ENCODE peak calls at places on chromosomes 13 and 19, in eight cellular contexts. H is AG10803; A is NCI-H2081; I is effector CD8-positive, alpha-beta T cell; L is iPS DF 6.9; O is naive thymus-derived CD8-positive, alpha-beta T cell; M is activated CD4-positive, alpha-beta T cell treated with anti-CD3 and anti-CD28 coated beads, Interleukin-2, amount 10 ng/mL, durations not matched to agents 7 days and 5 days; E is NCI-H1436. J is an unnamed sample.

GRCh38 chr19:12093777-12094176 is 29.2 kb downstream of the ZNF844 start:
- DNase-seq in I (no peak), E (no peak), O (no peak), L (no peak), H (no peak), M (no peak), A (no peak), J (no peak)

GRCh38 chr19:12783849-12784393 is 7.4 kb upstream of the JUNB start:
- DNase-seq in A (no peak), I (no peak), H (no peak), O (no peak), M (no peak), L (no peak), E (no peak), J (no peak)

GRCh38 chr19:16383584-16384161 is 59.0 kb downstream of the KLF2 start:
- DNase-seq in M (no peak), I (no peak), E (no peak), A (no peak), H (no peak), O (no peak), L (no peak), J (no peak)

GRCh38 chr19:16899566-16900075 is 10.8 kb downstream of the F2RL3 start:
- DNase-seq in H (peak; percentile 25), O (peak; percentile 9), I (no peak), M (peak; percentile 46), L (peak; percentile 37), E (no peak), A (no peak), J (no peak)

GRCh38 chr19:38949580-38950367 is 19.0 kb downstream of the MRPS12 start:
- DNase-seq in M (peak; percentile 81), O (peak; percentile 78), A (peak; percentile 64), H (peak; percentile 44), L (peak; percentile 95), E (no peak), I (peak; percentile 67), J (peak; percentile 16)

GRCh38 chr19:4586691-4587090 is 27.2 kb upstream of the SEMA6B start:
- DNase-seq in M (no peak), A (no peak), L (no peak), I (no peak), E (no peak), O (no peak), H (no peak), J (no peak)

GRCh38 chr13:28031220-28031903 is 42.9 kb upstream of the URAD start:
- DNase-seq in A (no peak), L (no peak), I (no peak), E (no peak), H (no peak), M (no peak), O (no peak), J (no peak)

GRCh38 chr13:75792526-75793187 is 156.5 kb downstream of the LMO7 start:
- DNase-seq in A (no peak), I (no peak), E (no peak), O (no peak), M (no peak), H (peak; percentile 53), L (no peak), J (no peak)

GRCh38 chr13:97574926-97575325 is 141.0 kb downstream of the RAP2A start:
- DNase-seq in L (peak; percentile 22), E (peak; percentile 24), A (peak; percentile 10), H (peak; percentile 25), I (no peak), M (peak; percentile 10), O (no peak), J (no peak)

GRCh38 chr13:49637989-49638388 is 9.7 kb downstream of the ARL11 start:
- DNase-seq in M (no peak), H (no peak), E (no peak), L (no peak), A (no peak), I (no peak), O (no peak), J (no peak)

GRCh38 chr19:48780684-48781391 is 25.5 kb downstream of the FGF21 start:
- DNase-seq in I (no peak), M (no peak), E (no peak), L (no peak), A (no peak), H (peak; percentile 9), O (no peak), J (no peak)

GRCh38 chr19:47623921-47624391 is 15.0 kb downstream of the BICRA start:
- DNase-seq in H (no peak), O (no peak), M (no peak), L (no peak), E (no peak), I (no peak), A (no peak), J (no peak)

GRCh38 chr19:12495002-12495802 is 10.6 kb upstream of the ZNF709 start:
- DNase-seq in M (peak; percentile 88), E (peak; percentile 83), H (peak; percentile 69), I (peak; percentile 87), O (peak; percentile 92), L (peak; percentile 92), A (peak; percentile 96), J (peak; percentile 92)

J was measured in GM12864.